ENCODE peak calls at places on chromosomes 13 and 19, in nine cellular contexts. One of them, this sample, is unnamed.
A peak's percentile ranks its signal among the peaks of the same experiment; 100 is the strongest.

GRCh38 chr13:41621716-41622508 is 164.6 kb downstream of the RGCC start:
- DNase-seq in Peyer's patch: no peak
- DNase-seq in uterus: no peak
- DNase-seq in suprapubic skin: no peak
- DNase-seq in tibial nerve: no peak
- DNase-seq in sigmoid colon: no peak
- DNase-seq in A549: no peak
- DNase-seq in vagina: no peak
- DNase-seq in breast epithelium: no peak
- DNase-seq in this sample: no peak

GRCh38 chr19:54160182-54160811 is 776 bp upstream of the LENG1 start:
- DNase-seq in Peyer's patch: no peak
- DNase-seq in uterus: no peak
- DNase-seq in suprapubic skin: no peak
- DNase-seq in tibial nerve: no peak
- DNase-seq in sigmoid colon: peak; percentile 74
- DNase-seq in A549: peak; percentile 33
- DNase-seq in vagina: no peak
- DNase-seq in breast epithelium: no peak
- DNase-seq in this sample: no peak

GRCh38 chr19:4575978-4576933 is 16.8 kb upstream of the SEMA6B start:
- DNase-seq in Peyer's patch: peak; percentile 61
- DNase-seq in uterus: peak; percentile 54
- DNase-seq in suprapubic skin: no peak
- DNase-seq in tibial nerve: peak; percentile 78
- DNase-seq in sigmoid colon: peak; percentile 76
- DNase-seq in A549: peak; percentile 72
- DNase-seq in vagina: no peak
- DNase-seq in breast epithelium: peak; percentile 66
- DNase-seq in this sample: peak; percentile 74

GRCh38 chr19:18999896-19000620 is 33.3 kb downstream of the SUGP2 start:
- DNase-seq in Peyer's patch: no peak
- DNase-seq in uterus: no peak
- DNase-seq in suprapubic skin: no peak
- DNase-seq in tibial nerve: no peak
- DNase-seq in sigmoid colon: no peak
- DNase-seq in A549: no peak
- DNase-seq in vagina: no peak
- DNase-seq in breast epithelium: no peak
- DNase-seq in this sample: no peak

GRCh38 chr13:55553736-55554135 is 1587.0 kb upstream of the PRR20A start:
- DNase-seq in Peyer's patch: no peak
- DNase-seq in uterus: no peak
- DNase-seq in suprapubic skin: no peak
- DNase-seq in tibial nerve: no peak
- DNase-seq in sigmoid colon: no peak
- DNase-seq in A549: no peak
- DNase-seq in vagina: no peak
- DNase-seq in breast epithelium: no peak
- DNase-seq in this sample: no peak

GRCh38 chr19:2290441-2291184 is 8.6 kb upstream of the PEAK3 start:
- DNase-seq in Peyer's patch: peak; percentile 59
- DNase-seq in uterus: no peak
- DNase-seq in suprapubic skin: no peak
- DNase-seq in tibial nerve: no peak
- DNase-seq in sigmoid colon: no peak
- DNase-seq in A549: no peak
- DNase-seq in vagina: no peak
- DNase-seq in breast epithelium: no peak
- DNase-seq in this sample: no peak

GRCh38 chr13:23672616-23673015 is 102.4 kb downstream of the TNFRSF19 start:
- DNase-seq in Peyer's patch: no peak
- DNase-seq in uterus: no peak
- DNase-seq in suprapubic skin: no peak
- DNase-seq in tibial nerve: no peak
- DNase-seq in sigmoid colon: no peak
- DNase-seq in A549: no peak
- DNase-seq in vagina: no peak
- DNase-seq in breast epithelium: no peak
- DNase-seq in this sample: no peak

GRCh38 chr13:104426435-104426834 is 1360.2 kb upstream of the SLC10A2 start:
- DNase-seq in Peyer's patch: no peak
- DNase-seq in uterus: no peak
- DNase-seq in suprapubic skin: no peak
- DNase-seq in tibial nerve: no peak
- DNase-seq in sigmoid colon: no peak
- DNase-seq in A549: no peak
- DNase-seq in vagina: no peak
- DNase-seq in breast epithelium: no peak
- DNase-seq in this sample: no peak

GRCh38 chr19:46898731-46899130 is 37.9 kb downstream of the ARHGAP35 start:
- DNase-seq in Peyer's patch: no peak
- DNase-seq in uterus: peak; percentile 28
- DNase-seq in suprapubic skin: no peak
- DNase-seq in tibial nerve: no peak
- DNase-seq in sigmoid colon: peak; percentile 75
- DNase-seq in A549: no peak
- DNase-seq in vagina: no peak
- DNase-seq in breast epithelium: no peak
- DNase-seq in this sample: no peak

GRCh38 chr13:79723462-79724116 is 242.6 kb downstream of the NDFIP2 start:
- DNase-seq in Peyer's patch: no peak
- DNase-seq in uterus: no peak
- DNase-seq in suprapubic skin: no peak
- DNase-seq in tibial nerve: no peak
- DNase-seq in sigmoid colon: peak; percentile 62
- DNase-seq in A549: no peak
- DNase-seq in vagina: no peak
- DNase-seq in breast epithelium: no peak
- DNase-seq in this sample: no peak

GRCh38 chr19:52527954-52528326 is 472 bp downstream of the ZNF808 start:
- DNase-seq in Peyer's patch: no peak
- DNase-seq in uterus: peak; percentile 20
- DNase-seq in suprapubic skin: no peak
- DNase-seq in tibial nerve: no peak
- DNase-seq in sigmoid colon: peak; percentile 67
- DNase-seq in A549: no peak
- DNase-seq in vagina: no peak
- DNase-seq in breast epithelium: no peak
- DNase-seq in this sample: no peak

GRCh38 chr19:39320948-39321831 is 527 bp upstream of the LRFN1 start:
- DNase-seq in Peyer's patch: no peak
- DNase-seq in uterus: no peak
- DNase-seq in suprapubic skin: no peak
- DNase-seq in tibial nerve: no peak
- DNase-seq in sigmoid colon: no peak
- DNase-seq in A549: no peak
- DNase-seq in vagina: no peak
- DNase-seq in breast epithelium: no peak
- DNase-seq in this sample: no peak

DNA sequence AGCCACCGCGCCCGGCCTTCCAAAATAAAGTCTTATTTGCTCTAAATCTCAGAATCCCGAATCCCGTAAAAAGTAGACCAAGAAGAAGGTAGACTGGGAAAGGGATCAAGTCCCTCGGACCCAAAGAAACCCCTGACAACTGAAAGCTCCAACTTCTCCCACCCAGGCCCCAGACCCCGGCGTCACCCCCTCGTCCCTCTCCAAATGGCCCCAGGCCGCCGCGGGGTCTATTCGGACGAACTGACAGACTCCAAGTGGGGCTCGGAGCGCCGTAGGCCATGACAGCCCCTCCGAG is 451 bp downstream of the DDX39A start:
- DNase-seq in Peyer's patch: no peak
- DNase-seq in uterus: no peak
- DNase-seq in suprapubic skin: no peak
- DNase-seq in tibial nerve: no peak
- DNase-seq in sigmoid colon: no peak
- DNase-seq in A549: no peak
- DNase-seq in vagina: no peak
- DNase-seq in breast epithelium: no peak
- DNase-seq in this sample: no peak
- TF ChIP-seq POLR2A in Peyer's patch: no peak
- TF ChIP-seq POLR2A in uterus: no peak
- TF ChIP-seq POLR2A in suprapubic skin: no peak
- TF ChIP-seq POLR2A in tibial nerve: no peak
- TF ChIP-seq POLR2A in sigmoid colon: no peak
- TF ChIP-seq POLR2A in A549: no peak
- TF ChIP-seq POLR2A in vagina: no peak
- TF ChIP-seq POLR2A in breast epithelium: no peak
- TF ChIP-seq POLR2A in this sample: no peak

GRCh38 chr19:17500447-17501198 is 10.8 kb upstream of the PGLS start:
- DNase-seq in Peyer's patch: no peak
- DNase-seq in uterus: no peak
- DNase-seq in suprapubic skin: no peak
- DNase-seq in tibial nerve: no peak
- DNase-seq in sigmoid colon: no peak
- DNase-seq in A549: no peak
- DNase-seq in vagina: no peak
- DNase-seq in breast epithelium: no peak
- DNase-seq in this sample: no peak

GRCh38 chr19:17495639-17496265 is 15.7 kb upstream of the PGLS start:
- DNase-seq in Peyer's patch: no peak
- DNase-seq in uterus: no peak
- DNase-seq in suprapubic skin: no peak
- DNase-seq in tibial nerve: no peak
- DNase-seq in sigmoid colon: no peak
- DNase-seq in A549: no peak
- DNase-seq in vagina: no peak
- DNase-seq in breast epithelium: no peak
- DNase-seq in this sample: no peak

GRCh38 chr19:17497149-17497798 is 14.2 kb upstream of the PGLS start:
- DNase-seq in Peyer's patch: no peak
- DNase-seq in uterus: no peak
- DNase-seq in suprapubic skin: no peak
- DNase-seq in tibial nerve: no peak
- DNase-seq in sigmoid colon: no peak
- DNase-seq in A549: no peak
- DNase-seq in vagina: no peak
- DNase-seq in breast epithelium: no peak
- DNase-seq in this sample: no peak

GRCh38 chr19:17491287-17491686 is 20.2 kb upstream of the PGLS start:
- DNase-seq in Peyer's patch: no peak
- DNase-seq in uterus: no peak
- DNase-seq in suprapubic skin: no peak
- DNase-seq in tibial nerve: no peak
- DNase-seq in sigmoid colon: no peak
- DNase-seq in A549: no peak
- DNase-seq in vagina: no peak
- DNase-seq in breast epithelium: no peak
- DNase-seq in this sample: no peak

DNA sequence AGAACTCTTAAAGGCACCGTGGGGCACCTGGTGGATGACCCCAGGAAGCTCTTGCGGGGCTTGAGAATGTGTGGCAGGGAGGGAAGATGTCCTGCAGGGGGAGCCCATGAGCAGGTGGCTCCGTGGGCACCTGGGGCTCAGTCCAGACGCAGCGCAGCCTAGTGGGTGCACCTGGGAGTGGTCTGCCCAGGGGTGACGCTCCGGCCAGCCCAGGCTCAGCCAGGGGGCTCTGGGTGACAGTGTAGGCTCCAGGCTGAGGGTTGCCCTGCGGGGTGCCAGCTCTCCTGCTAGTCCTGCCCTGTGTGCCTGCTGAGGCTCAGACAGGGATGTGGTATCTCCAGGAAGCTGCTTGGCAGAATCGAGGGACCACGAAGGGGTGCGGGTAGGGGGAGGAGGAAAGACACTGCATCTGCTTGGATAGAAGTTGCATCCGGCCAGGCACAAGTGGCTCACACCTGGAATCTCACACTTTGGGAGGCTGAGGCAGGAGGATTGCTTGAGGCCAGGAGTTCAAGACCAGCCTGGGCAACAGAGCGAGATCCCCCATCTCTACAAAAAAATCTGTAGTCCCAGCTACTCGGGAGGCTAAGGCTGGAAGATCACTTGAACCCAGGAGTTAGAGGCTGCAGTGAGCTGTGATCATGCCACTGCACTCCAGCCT is 15.0 kb upstream of the PGLS start:
- DNase-seq in Peyer's patch: peak; percentile 79
- DNase-seq in uterus: peak; percentile 46
- DNase-seq in suprapubic skin: peak; percentile 85
- DNase-seq in tibial nerve: peak; percentile 52
- DNase-seq in sigmoid colon: peak; percentile 81
- DNase-seq in A549: peak; percentile 66
- DNase-seq in vagina: no peak
- DNase-seq in breast epithelium: no peak
- DNase-seq in this sample: peak; percentile 76
- TF ChIP-seq CTCF in Peyer's patch: peak; percentile 96
- TF ChIP-seq CTCF in uterus: peak; percentile 62
- TF ChIP-seq CTCF in suprapubic skin: peak; percentile 75
- TF ChIP-seq CTCF in tibial nerve: peak; percentile 88
- TF ChIP-seq CTCF in sigmoid colon: peak; percentile 59
- TF ChIP-seq CTCF in A549: peak; percentile 80
- TF ChIP-seq CTCF in vagina: peak; percentile 57
- TF ChIP-seq CTCF in breast epithelium: peak; percentile 72
- TF ChIP-seq CTCF in this sample: no peak

GRCh38 chr13:114108141-114108761 is 24.2 kb downstream of the RASA3 start:
- DNase-seq in Peyer's patch: no peak
- DNase-seq in uterus: peak; percentile 15
- DNase-seq in suprapubic skin: peak; percentile 76
- DNase-seq in tibial nerve: no peak
- DNase-seq in sigmoid colon: peak; percentile 58
- DNase-seq in A549: no peak
- DNase-seq in vagina: no peak
- DNase-seq in breast epithelium: peak; percentile 49
- DNase-seq in this sample: no peak
- H3K4me1 ChIP-seq in Peyer's patch: no peaks in the 10 kb centered on the region
- H3K4me1 ChIP-seq in uterus: no peaks in the 10 kb centered on the region
- H3K4me1 ChIP-seq in suprapubic skin: peaks cover 19% of the 10 kb centered on the region
- H3K4me1 ChIP-seq in tibial nerve: no peaks in the 10 kb centered on the region
- H3K4me1 ChIP-seq in sigmoid colon: peaks cover 43% of the 10 kb centered on the region
- H3K4me1 ChIP-seq in A549: no peaks in the 10 kb centered on the region
- H3K4me1 ChIP-seq in vagina: peaks cover 41% of the 10 kb centered on the region
- H3K4me1 ChIP-seq in breast epithelium: no peaks in the 10 kb centered on the region
- H3K4me1 ChIP-seq in this sample: peaks cover 7% of the 10 kb centered on the region

GRCh38 chr13:20521388-20521787 is 4.3 kb downstream of the CRYL1 start:
- DNase-seq in Peyer's patch: no peak
- DNase-seq in uterus: no peak
- DNase-seq in suprapubic skin: no peak
- DNase-seq in tibial nerve: no peak
- DNase-seq in sigmoid colon: no peak
- DNase-seq in A549: no peak
- DNase-seq in vagina: no peak
- DNase-seq in breast epithelium: no peak
- DNase-seq in this sample: no peak

GRCh38 chr13:20526664-20527063 is 1.0 kb upstream of the CRYL1 start:
- DNase-seq in Peyer's patch: no peak
- DNase-seq in uterus: no peak
- DNase-seq in suprapubic skin: no peak
- DNase-seq in tibial nerve: no peak
- DNase-seq in sigmoid colon: no peak
- DNase-seq in A549: no peak
- DNase-seq in vagina: no peak
- DNase-seq in breast epithelium: no peak
- DNase-seq in this sample: no peak

GRCh38 chr13:20525144-20525600 is 485 bp downstream of the CRYL1 start:
- DNase-seq in Peyer's patch: peak; percentile 29
- DNase-seq in uterus: peak; percentile 23
- DNase-seq in suprapubic skin: no peak
- DNase-seq in tibial nerve: peak; percentile 25
- DNase-seq in sigmoid colon: peak; percentile 71
- DNase-seq in A549: no peak
- DNase-seq in vagina: no peak
- DNase-seq in breast epithelium: no peak
- DNase-seq in this sample: peak; percentile 41

GRCh38 chr13:20528451-20528850 is 2.8 kb upstream of the CRYL1 start:
- DNase-seq in Peyer's patch: no peak
- DNase-seq in uterus: no peak
- DNase-seq in suprapubic skin: no peak
- DNase-seq in tibial nerve: no peak
- DNase-seq in sigmoid colon: no peak
- DNase-seq in A549: no peak
- DNase-seq in vagina: no peak
- DNase-seq in breast epithelium: no peak
- DNase-seq in this sample: no peak

GRCh38 chr13:20525601-20526544 is at the start of gene CRYL1:
- DNase-seq in Peyer's patch: peak; percentile 73
- DNase-seq in uterus: peak; percentile 62
- DNase-seq in suprapubic skin: peak; percentile 82
- DNase-seq in tibial nerve: peak; percentile 58
- DNase-seq in sigmoid colon: peak; percentile 88
- DNase-seq in A549: peak; percentile 21
- DNase-seq in vagina: no peak
- DNase-seq in breast epithelium: no peak
- DNase-seq in this sample: peak; percentile 82
- TF ChIP-seq POLR2A in Peyer's patch: peak; percentile 78
- TF ChIP-seq POLR2A in uterus: peak; percentile 59
- TF ChIP-seq POLR2A in suprapubic skin: no peak
- TF ChIP-seq POLR2A in tibial nerve: peak; percentile 64
- TF ChIP-seq POLR2A in sigmoid colon: no peak
- TF ChIP-seq POLR2A in A549: peak; percentile 57
- TF ChIP-seq POLR2A in vagina: peak; percentile 17
- TF ChIP-seq POLR2A in breast epithelium: no peak
- TF ChIP-seq POLR2A in this sample: no peak